ENCODE peak calls at places on chromosomes 12 and 14, in six cellular contexts. J is neuronal stem cell, H is fibroblast of the aortic adventitia, V is progenitor cell of endocrine pancreas, F is LoVo, A is GDM1. C is an unnamed sample.

GRCh38 chr12:85755760-85756159 is 80.4 kb downstream of the RASSF9 start:
- DNase-seq in J (no peak), H (no peak), V (no peak), F (no peak), A (no peak), C (no peak)

GRCh38 chr12:124236651-124237050 is 58.2 kb upstream of the RFLNA start:
- DNase-seq in J (no peak), H (peak), V (no peak), F (peak), A (no peak), C (no peak)

GRCh38 chr14:68687746-68688145 is 105.1 kb downstream of the ZFP36L1 start:
- DNase-seq in J (no peak), H (peak), V (no peak), F (peak), A (no peak), C (no peak)

GRCh38 chr12:93311827-93312226 is 65.9 kb upstream of the NUDT4 start:
- DNase-seq in J (no peak), H (no peak), V (no peak), F (peak), A (no peak), C (no peak)

GRCh38 chr14:99660006-99660566 is 15.2 kb downstream of the HHIPL1 start:
- DNase-seq in J (no peak), H (no peak), V (no peak), F (no peak), A (no peak), C (no peak)

GRCh38 chr12:48022676-48023385 is 18.6 kb upstream of the COL2A1 start:
- DNase-seq in J (no peak), H (no peak), V (no peak), F (no peak), A (no peak), C (no peak)

GRCh38 chr14:81430284-81430683 is 30.2 kb upstream of the STON2 start:
- DNase-seq in J (no peak), H (no peak), V (no peak), F (no peak), A (no peak), C (no peak)

GRCh38 chr14:74531467-74531866 is 37.9 kb downstream of the ISCA2 start:
- DNase-seq in J (no peak), H (peak), V (no peak), F (no peak), A (no peak), C (no peak)

GRCh38 chr14:37056473-37056872 is 115.9 kb downstream of the SLC25A21 start:
- DNase-seq in J (no peak), H (peak), V (no peak), F (no peak), A (no peak), C (no peak)

GRCh38 chr14:103746706-103747105 is 31.1 kb downstream of the ZFYVE21 start:
- DNase-seq in J (no peak), H (peak), V (no peak), F (no peak), A (no peak), C (no peak)

GRCh38 chr12:120761581-120761980 is 36.0 kb downstream of the ACADS start:
- DNase-seq in J (no peak), H (peak), V (no peak), F (no peak), A (no peak), C (no peak)

GRCh38 chr14:69439516-69440270 is 41.2 kb downstream of the SLC39A9 start:
- DNase-seq in J (no peak), H (no peak), V (no peak), F (no peak), A (no peak), C (no peak)

GRCh38 chr14:61761557-61761956 is 663 bp upstream of the SNAPC1 start:
- DNase-seq in J (no peak), H (no peak), V (no peak), F (no peak), A (no peak), C (no peak)

GRCh38 chr14:56488306-56488705 is 91.3 kb upstream of the TMEM260 start:
- DNase-seq in J (no peak), H (no peak), V (no peak), F (no peak), A (no peak), C (no peak)

GRCh38 chr12:91382081-91382543 is 199.5 kb upstream of the DCN start:
- DNase-seq in J (peak), H (peak), V (peak), F (peak), A (peak), C (peak)

GRCh38 chr12:57830393-57830792 is 11.9 kb upstream of the AVIL start:
- DNase-seq in J (no peak), H (no peak), V (no peak), F (no peak), A (no peak), C (no peak)

GRCh38 chr12:104538056-104538455 is 81.3 kb downstream of the CHST11 start:
- DNase-seq in J (no peak), H (no peak), V (no peak), F (no peak), A (no peak), C (no peak)

GRCh38 chr12:72214163-72214562 is 58.0 kb upstream of the TRHDE start:
- DNase-seq in J (no peak), H (peak), V (no peak), F (no peak), A (no peak), C (no peak)

GRCh38 chr14:69270097-69270496 is 10.1 kb downstream of the GALNT16 start:
- DNase-seq in J (no peak), H (no peak), V (no peak), F (no peak), A (no peak), C (no peak)

GRCh38 chr14:58171090-58171489 is 19.1 kb upstream of the ARMH4 start:
- DNase-seq in J (peak), H (peak), V (peak), F (peak), A (peak), C (no peak)

GRCh38 chr12:63846249-63846967 is 1.9 kb downstream of the SRGAP1 start:
- DNase-seq in J (no peak), H (no peak), V (no peak), F (no peak), A (no peak), C (no peak)

GRCh38 chr12:47636908-47637780 is 68.7 kb downstream of the RPAP3 start:
- DNase-seq in J (no peak), H (peak), V (no peak), F (peak), A (no peak), C (no peak)

GRCh38 chr12:112875608-112876007 is 31.2 kb upstream of the OAS1 start:
- DNase-seq in J (no peak), H (no peak), V (no peak), F (no peak), A (no peak), C (no peak)

GRCh38 chr14:29191092-29191491 is 424.5 kb downstream of the FOXG1 start:
- DNase-seq in J (no peak), H (no peak), V (no peak), F (no peak), A (no peak), C (no peak)

GRCh38 chr12:127101086-127101485 is 1165.9 kb upstream of the TMEM132C start:
- DNase-seq in J (no peak), H (no peak), V (no peak), F (no peak), A (no peak), C (no peak)

GRCh38 chr14:22265319-22266140 is 323.5 kb downstream of the DAD1 start:
- DNase-seq in J (no peak), H (no peak), V (no peak), F (no peak), A (no peak), C (no peak)

GRCh38 chr12:20011200-20011599 is 357.1 kb upstream of the PDE3A start:
- DNase-seq in J (no peak), H (no peak), V (no peak), F (peak), A (no peak), C (no peak)

GRCh38 chr14:21825147-21825743 is 151.6 kb upstream of the OR4E1 start:
- DNase-seq in J (peak), H (no peak), V (no peak), F (peak), A (peak), C (no peak)

GRCh38 chr12:86376052-86376451 is 119.9 kb upstream of the MGAT4C start:
- DNase-seq in J (no peak), H (no peak), V (no peak), F (no peak), A (no peak), C (no peak)

GRCh38 chr14:103511022-103511693 is 11.5 kb downstream of the CKB start:
- DNase-seq in J (no peak), H (no peak), V (no peak), F (no peak), A (no peak), C (no peak)

GRCh38 chr14:56145181-56145580 is 27.0 kb downstream of the PELI2 start:
- DNase-seq in J (no peak), H (no peak), V (no peak), F (no peak), A (no peak), C (no peak)

GRCh38 chr12:101407054-101407437 is 526 bp downstream of the ARL1 start:
- DNase-seq in J (no peak), H (no peak), V (no peak), F (peak), A (no peak), C (no peak)

GRCh38 chr14:77543637-77544334 is 45.2 kb upstream of the ISM2 start:
- DNase-seq in J (no peak), H (peak), V (no peak), F (no peak), A (no peak), C (no peak)

GRCh38 chr12:5577239-5577638 is 145.3 kb downstream of the NTF3 start:
- DNase-seq in J (no peak), H (no peak), V (no peak), F (no peak), A (no peak), C (no peak)

GRCh38 chr12:30885321-30885720 is 41.2 kb upstream of the TSPAN11 start:
- DNase-seq in J (no peak), H (no peak), V (no peak), F (no peak), A (no peak), C (no peak)

GRCh38 chr12:92561543-92561899 is 141.3 kb upstream of the PLEKHG7 start:
- DNase-seq in J (no peak), H (peak), V (no peak), F (no peak), A (no peak), C (no peak)

GRCh38 chr14:97298331-97298730 is 501.1 kb downstream of the VRK1 start:
- DNase-seq in J (no peak), H (no peak), V (no peak), F (no peak), A (no peak), C (no peak)

GRCh38 chr14:99213101-99213500 is 58.9 kb downstream of the BCL11B start:
- DNase-seq in J (no peak), H (no peak), V (no peak), F (no peak), A (no peak), C (no peak)

GRCh38 chr14:72653026-72653425 is 240.9 kb downstream of the DPF3 start:
- DNase-seq in J (no peak), H (no peak), V (no peak), F (no peak), A (no peak), C (no peak)